ENCODE peak calls at places on chromosomes 4 and X, in seven cellular contexts. C is T-helper 2 cell, D is progenitor cell of endocrine pancreas, R is M059J, B is RKO, P is T follicular helper cell, S is AG08396. L is an unnamed sample.

GRCh38 chr4:24793219-24794005 is 2.0 kb upstream of the SOD3 start:
- DNase-seq in P (no peak), R (peak), D (no peak), B (no peak), S (no peak), C (no peak), L (no peak)

GRCh38 chr4:169231647-169232262 is 39.0 kb downstream of the SH3RF1 start:
- DNase-seq in R (peak), P (no peak), S (no peak), C (no peak), D (no peak), B (no peak), L (no peak)

GRCh38 chr4:78691333-78691732 is 84.8 kb upstream of the BMP2K start:
- DNase-seq in C (no peak), S (peak), D (no peak), P (no peak), R (no peak), B (no peak), L (no peak)

GRCh38 chrX:68355629-68355920 is 77.7 kb downstream of the OPHN1 start:
- DNase-seq in B (no peak), D (no peak), P (no peak), R (no peak), C (no peak), S (no peak), L (no peak)

GRCh38 chr4:5921981-5922380 is 29.1 kb upstream of the CRMP1 start:
- DNase-seq in S (no peak), C (no peak), R (no peak), B (no peak), P (no peak), D (no peak), L (no peak)

GRCh38 chr4:184347251-184348239 is 126.8 kb downstream of the IRF2 start:
- DNase-seq in B (no peak), S (no peak), P (no peak), C (no peak), R (peak), D (no peak), L (no peak)

GRCh38 chrX:9858080-9858479 is 71.9 kb downstream of the SHROOM2 start:
- DNase-seq in P (no peak), B (no peak), C (no peak), R (no peak), D (no peak), S (no peak), L (no peak)

GRCh38 chr4:1393866-1394265 is 12.4 kb downstream of the NKX1-1 start:
- DNase-seq in S (no peak), R (no peak), P (no peak), D (no peak), C (no peak), B (no peak), L (no peak)

GRCh38 chrX:12610079-12610478 is 181.1 kb upstream of the PRPS2 start:
- DNase-seq in R (peak), B (peak), S (peak), D (no peak), C (no peak), P (no peak), L (no peak)

GRCh38 chr4:55468724-55469123 is 73.0 kb downstream of the TMEM165 start:
- DNase-seq in B (peak), R (peak), S (no peak), D (no peak), P (no peak), C (no peak), L (no peak)

GRCh38 chr4:76836860-76837564 is 60.9 kb downstream of the SOWAHB start:
- DNase-seq in S (no peak), P (no peak), C (no peak), B (no peak), R (peak), D (no peak), L (no peak)

GRCh38 chrX:115892787-115893671 is 277.5 kb upstream of the AGTR2 start:
- DNase-seq in C (no peak), B (peak), R (peak), S (peak), D (no peak), P (peak), L (no peak)

GRCh38 chr4:143641406-143641805 is 59.1 kb downstream of the FREM3 start:
- DNase-seq in D (no peak), R (no peak), C (no peak), B (no peak), P (no peak), S (no peak), L (no peak)

GRCh38 chr4:99062120-99062519 is 26.5 kb downstream of the ADH5 start:
- DNase-seq in D (no peak), R (peak), C (no peak), S (no peak), B (no peak), P (no peak), L (no peak)

GRCh38 chrX:129403974-129404669 is 119.2 kb downstream of the SMARCA1 start:
- DNase-seq in B (no peak), S (no peak), C (no peak), D (no peak), R (no peak), P (no peak), L (no peak)

GRCh38 chrX:96889726-96890125 is 6.0 kb downstream of the RPA4 start:
- DNase-seq in P (no peak), S (no peak), D (no peak), B (no peak), C (no peak), R (peak), L (no peak)

GRCh38 chr4:36414248-36414647 is 132.8 kb downstream of the DTHD1 start:
- DNase-seq in S (no peak), R (no peak), B (peak), P (no peak), D (no peak), C (no peak), L (no peak)

GRCh38 chr4:124970011-124970410 is 257.5 kb upstream of the ANKRD50 start:
- DNase-seq in B (no peak), R (peak), D (no peak), P (no peak), S (no peak), C (no peak), L (no peak)

GRCh38 chr4:15917297-15917696 is 21.2 kb downstream of the FGFBP1 start:
- DNase-seq in S (no peak), R (no peak), C (no peak), B (no peak), P (no peak), D (no peak), L (no peak)

GRCh38 chr4:121764702-121765367 is at the start of gene SMIM43:
- DNase-seq in R (peak), C (no peak), P (no peak), S (peak), D (peak), B (no peak), L (no peak)

GRCh38 chrX:30015440-30015839 is 199.9 kb upstream of the MAGEB2 start:
- DNase-seq in S (no peak), B (no peak), P (no peak), R (no peak), D (no peak), C (no peak), L (no peak)

GRCh38 chr4:189177130-189177529 is 763.5 kb upstream of the FRG1 start:
- DNase-seq in C (no peak), D (no peak), R (peak), S (no peak), P (no peak), B (peak), L (no peak)

GRCh38 chr4:170057851-170058250 is 31.7 kb upstream of the MFAP3L start:
- DNase-seq in C (no peak), D (no peak), P (no peak), R (no peak), B (no peak), S (no peak), L (no peak)

GRCh38 chr4:42483426-42484379 is 86.4 kb downstream of the SHISA3 start:
- DNase-seq in R (no peak), D (no peak), P (no peak), C (no peak), S (no peak), B (no peak), L (no peak)

GRCh38 chr4:24672871-24673270 is 88.5 kb upstream of the DHX15 start:
- DNase-seq in D (no peak), C (no peak), P (no peak), R (no peak), S (no peak), B (no peak), L (no peak)

GRCh38 chrX:554271-554670 is 76.3 kb upstream of the SHOX start:
- DNase-seq in D (no peak), C (no peak), P (no peak), B (no peak), S (no peak), R (no peak), L (no peak)

GRCh38 chr4:127586922-127587571 is 45.7 kb upstream of the INTU start:
- DNase-seq in C (peak), R (peak), P (no peak), B (peak), D (no peak), S (peak), L (no peak)

GRCh38 chr4:72063726-72064125 is 31.9 kb downstream of the NPFFR2 start:
- DNase-seq in R (peak), S (no peak), C (no peak), P (no peak), B (no peak), D (no peak), L (no peak)

GRCh38 chr4:75662626-75663025 is 10.6 kb downstream of the G3BP2 start:
- DNase-seq in C (no peak), B (no peak), R (no peak), S (no peak), P (no peak), D (no peak), L (no peak)

GRCh38 chr4:2469192-2469984 is 482 bp downstream of the RNF4 start:
- DNase-seq in D (no peak), C (peak), R (peak), S (peak), P (peak), B (peak), L (peak)

L was measured in effector memory CD4-positive, alpha-beta T cell.